ENCODE peak calls at places on chromosome 20, in four cellular contexts. J is IMR-90, E is H9, T is H1. L is an unnamed sample.

GRCh38 chr20:38147751-38148150 is 17.3 kb downstream of the TGM2 start:
- DNase-seq in E (no peak), J (no peak), T (no peak), L (no peak)

GRCh38 chr20:57953638-57954037 is 243.8 kb upstream of the PMEPA1 start:
- DNase-seq in J (no peak), T (no peak), E (no peak), L (no peak)

GRCh38 chr20:38581013-38581412 is at the start of gene ADIG:
- DNase-seq in J (no peak), T (no peak), E (no peak), L (no peak)

GRCh38 chr20:26216025-26216424 is 519.4 kb upstream of the ZNF337 start:
- DNase-seq in J (peak; percentile 20), E (no peak), T (no peak), L (no peak)

GRCh38 chr20:32743237-32744112 is at the start of gene COMMD7:
- DNase-seq in J (peak; percentile 44), E (peak; percentile 90), T (peak; percentile 80), L (peak; percentile 67)

GRCh38 chr20:55616367-55616766 is 389.0 kb downstream of the CBLN4 start:
- DNase-seq in T (no peak), E (no peak), J (no peak), L (no peak)

GRCh38 chr20:3238616-3239025 is 369 bp downstream of the SLC4A11 start:
- DNase-seq in J (no peak), T (no peak), E (peak; percentile 60), L (peak; percentile 38)

GRCh38 chr20:19923762-19924161 is 93.4 kb upstream of the NAA20 start:
- DNase-seq in E (no peak), T (no peak), J (no peak), L (no peak)

GRCh38 chr20:51362254-51362653 is 180.3 kb downstream of the NFATC2 start:
- DNase-seq in J (no peak), E (no peak), T (no peak), L (no peak)

GRCh38 chr20:3218307-3218988 is 9.2 kb downstream of the ITPA start:
- DNase-seq in E (peak; percentile 88), T (peak; percentile 98), J (no peak), L (peak; percentile 54)

GRCh38 chr20:5510446-5510845 is 193.7 kb upstream of the PROKR2 start:
- DNase-seq in E (peak; percentile 66), T (peak; percentile 51), J (no peak), L (no peak)

GRCh38 chr20:23658989-23659609 is 21.3 kb upstream of the CST3 start:
- DNase-seq in E (no peak), T (no peak), J (no peak), L (no peak)

GRCh38 chr20:14777571-14777970 is 440.2 kb upstream of the FLRT3 start:
- DNase-seq in E (no peak), J (no peak), T (no peak), L (no peak)

GRCh38 chr20:51345601-51346101 is 196.9 kb downstream of the NFATC2 start:
- DNase-seq in T (no peak), J (peak; percentile 65), E (no peak), L (peak; percentile 70)

GRCh38 chr20:47501117-47501482 is 587 bp upstream of the NCOA3 start:
- DNase-seq in E (no peak), T (no peak), J (peak; percentile 13), L (no peak)
- H2BK15ac ChIP-seq in E (no peak overlapping the region), T (peak overlapping the region; percentile 66), J (peak overlapping the region; percentile 39), L (no peak overlapping the region)

DNA sequence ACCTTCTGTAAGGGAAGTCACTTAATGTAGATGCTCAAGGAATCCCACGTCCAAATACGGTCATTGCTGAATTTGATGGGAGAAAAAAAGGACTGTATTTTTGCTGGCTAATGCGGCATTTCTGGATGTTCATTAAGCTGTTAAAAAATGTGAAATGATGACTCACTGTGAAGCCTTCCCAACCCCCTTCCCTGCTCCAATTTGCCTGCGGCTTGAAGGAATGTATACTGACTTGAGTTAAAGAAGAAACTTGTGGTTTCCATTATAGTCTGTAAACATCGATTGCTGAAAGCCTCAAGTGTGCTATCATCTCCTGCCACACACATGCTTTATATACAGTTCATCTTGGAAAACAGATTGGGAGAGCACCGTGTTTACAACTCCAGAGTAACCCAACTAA is 249.1 kb upstream of the JAG1 start:
- DNase-seq in T (no peak), E (no peak), J (peak; percentile 96), L (peak; percentile 92)
- H3K27ac ChIP-seq in T (no peak overlapping the region), E (no peak overlapping the region), J (peak overlapping the region; percentile 93), L (peak overlapping the region; percentile 91)

GRCh38 chr20:34016736-34017135 is 23.0 kb downstream of the RALY start:
- DNase-seq in T (no peak), J (no peak), E (no peak), L (no peak)
- H3K4me1 ChIP-seq in T (peaks cover 16% of the 10 kb centered on the region), J (peaks cover 13% of the 10 kb centered on the region), E (peaks cover 7% of the 10 kb centered on the region), L (peaks cover 7% of the 10 kb centered on the region)

DNA sequence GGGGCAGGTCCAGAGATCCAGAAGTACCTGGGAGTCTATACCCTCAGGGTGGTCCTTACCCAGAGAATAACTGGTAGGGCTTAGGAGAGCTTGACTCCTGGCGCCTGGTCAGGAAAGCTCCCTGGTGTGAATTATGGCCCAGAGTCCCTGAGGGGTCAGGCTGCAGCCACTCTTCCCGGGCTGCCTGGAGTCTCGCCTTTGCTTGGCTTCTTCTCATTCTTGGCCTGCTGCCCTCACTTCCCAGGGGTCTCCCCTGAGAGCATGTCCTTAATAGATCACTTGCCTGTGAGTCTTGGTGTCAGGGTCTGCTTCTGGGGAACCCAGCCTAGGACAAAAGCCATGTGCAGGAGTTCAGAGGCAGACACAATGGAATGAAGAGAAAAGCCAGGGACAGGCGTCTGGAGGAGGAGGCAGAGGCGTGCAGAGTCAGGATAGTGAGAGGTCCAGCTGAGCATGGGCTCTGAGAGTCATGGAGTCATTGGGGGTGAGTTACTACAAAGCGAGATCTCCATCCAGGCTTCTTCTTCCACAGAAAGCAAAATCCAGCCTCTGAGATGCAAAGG is 212.3 kb downstream of the TFAP2C start:
- DNase-seq in E (no peak), T (no peak), J (no peak), L (no peak)
- H2BK15ac ChIP-seq in E (no peak overlapping the region), T (peak overlapping the region; percentile 48), J (no peak overlapping the region), L (no peak overlapping the region)

GRCh38 chr20:4375881-4376280 is 345.8 kb upstream of the PRND start:
- DNase-seq in J (peak; percentile 84), E (no peak), T (no peak), L (no peak)
- H3K27ac ChIP-seq in J (no peak overlapping the region), E (no peak overlapping the region), T (no peak overlapping the region), L (no peak overlapping the region)

DNA sequence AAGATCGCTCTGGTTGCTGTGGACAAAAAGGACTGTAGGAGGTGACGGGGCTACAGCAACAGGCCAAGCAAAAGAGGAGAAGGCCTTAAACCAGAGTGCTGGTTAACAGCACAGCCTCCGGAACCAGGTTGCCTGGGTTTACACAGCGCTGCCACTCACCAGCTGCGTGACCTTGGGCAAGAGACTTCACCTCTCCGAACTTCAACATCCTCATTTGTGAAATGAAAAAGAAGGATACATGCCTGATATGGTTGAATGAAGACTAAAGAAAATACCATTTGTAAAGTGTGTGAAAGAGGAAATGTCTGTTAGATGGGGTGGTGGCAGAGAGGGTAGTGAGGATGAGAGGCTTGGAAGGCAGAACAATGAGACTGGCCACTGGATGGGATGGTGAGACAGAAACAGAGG is 44.9 kb downstream of the PREX1 start:
- DNase-seq in T (no peak), E (no peak), J (no peak), L (no peak)
- H3K4me1 ChIP-seq in T (peaks cover 3% of the 10 kb centered on the region), E (no peaks in the 10 kb centered on the region), J (peaks cover 1% of the 10 kb centered on the region), L (peaks cover 12% of the 10 kb centered on the region)

L was measured in mesenchymal stem cell.